ENCODE peak calls at places on chromosomes 4 and X, in four cellular contexts. One of them, this sample, is unnamed.

GRCh38 chr4:109972786-109973528 is 60.3 kb downstream of the EGF start:
- DNase-seq in stimulated activated CD4-positive, alpha-beta T cell treated with anti-CD3 and anti-CD28 coated beads, Interleukin-2, amount 100 ng/mL, for 48 hours: no peak
- DNase-seq in T follicular helper cell: no peak
- DNase-seq in anterior cingulate cortex: no peak
- DNase-seq in this sample: no peak

GRCh38 chr4:184261246-184261645 is 43.6 kb upstream of the ENPP6 start:
- DNase-seq in stimulated activated CD4-positive, alpha-beta T cell treated with anti-CD3 and anti-CD28 coated beads, Interleukin-2, amount 100 ng/mL, for 48 hours: no peak
- DNase-seq in T follicular helper cell: no peak
- DNase-seq in anterior cingulate cortex: no peak
- DNase-seq in this sample: no peak

GRCh38 chr4:106273831-106274230 is 42.2 kb downstream of the TBCK start:
- DNase-seq in stimulated activated CD4-positive, alpha-beta T cell treated with anti-CD3 and anti-CD28 coated beads, Interleukin-2, amount 100 ng/mL, for 48 hours: no peak
- DNase-seq in T follicular helper cell: no peak
- DNase-seq in anterior cingulate cortex: no peak
- DNase-seq in this sample: no peak

GRCh38 chr4:76515975-76516853 is 81.2 kb downstream of the SHROOM3 start:
- DNase-seq in stimulated activated CD4-positive, alpha-beta T cell treated with anti-CD3 and anti-CD28 coated beads, Interleukin-2, amount 100 ng/mL, for 48 hours: no peak
- DNase-seq in T follicular helper cell: no peak
- DNase-seq in anterior cingulate cortex: no peak
- DNase-seq in this sample: no peak

GRCh38 chrX:46447384-46447783 is 97.8 kb downstream of the ZNF674 start:
- DNase-seq in stimulated activated CD4-positive, alpha-beta T cell treated with anti-CD3 and anti-CD28 coated beads, Interleukin-2, amount 100 ng/mL, for 48 hours: no peak
- DNase-seq in T follicular helper cell: no peak
- DNase-seq in anterior cingulate cortex: no peak
- DNase-seq in this sample: no peak

GRCh38 chrX:40207626-40208025 is 109.9 kb upstream of the BCOR start:
- DNase-seq in stimulated activated CD4-positive, alpha-beta T cell treated with anti-CD3 and anti-CD28 coated beads, Interleukin-2, amount 100 ng/mL, for 48 hours: no peak
- DNase-seq in T follicular helper cell: no peak
- DNase-seq in anterior cingulate cortex: no peak
- DNase-seq in this sample: no peak

GRCh38 chrX:109886122-109886761 is 116.7 kb upstream of the TMEM164 start:
- DNase-seq in stimulated activated CD4-positive, alpha-beta T cell treated with anti-CD3 and anti-CD28 coated beads, Interleukin-2, amount 100 ng/mL, for 48 hours: peak; percentile 32
- DNase-seq in T follicular helper cell: peak; percentile 12
- DNase-seq in anterior cingulate cortex: peak; percentile 0
- DNase-seq in this sample: no peak

GRCh38 chrX:53538781-53539180 is 104.6 kb upstream of the HSD17B10 start:
- DNase-seq in stimulated activated CD4-positive, alpha-beta T cell treated with anti-CD3 and anti-CD28 coated beads, Interleukin-2, amount 100 ng/mL, for 48 hours: no peak
- DNase-seq in T follicular helper cell: no peak
- DNase-seq in anterior cingulate cortex: no peak
- DNase-seq in this sample: no peak

GRCh38 chr4:62670509-62670908 is 1470.4 kb downstream of the ADGRL3 start:
- DNase-seq in stimulated activated CD4-positive, alpha-beta T cell treated with anti-CD3 and anti-CD28 coated beads, Interleukin-2, amount 100 ng/mL, for 48 hours: no peak
- DNase-seq in T follicular helper cell: no peak
- DNase-seq in anterior cingulate cortex: no peak
- DNase-seq in this sample: no peak

GRCh38 chrX:136344321-136344720 is 43.6 kb downstream of the ADGRG4 start:
- DNase-seq in stimulated activated CD4-positive, alpha-beta T cell treated with anti-CD3 and anti-CD28 coated beads, Interleukin-2, amount 100 ng/mL, for 48 hours: no peak
- DNase-seq in T follicular helper cell: no peak
- DNase-seq in anterior cingulate cortex: no peak
- DNase-seq in this sample: no peak

GRCh38 chr4:153127773-153128494 is 76.3 kb upstream of the TRIM2 start:
- DNase-seq in stimulated activated CD4-positive, alpha-beta T cell treated with anti-CD3 and anti-CD28 coated beads, Interleukin-2, amount 100 ng/mL, for 48 hours: peak; percentile 87
- DNase-seq in T follicular helper cell: peak; percentile 74
- DNase-seq in anterior cingulate cortex: peak; percentile 87
- DNase-seq in this sample: peak; percentile 80

GRCh38 chrX:118756111-118756510 is 28.7 kb downstream of the IL13RA1 start:
- DNase-seq in stimulated activated CD4-positive, alpha-beta T cell treated with anti-CD3 and anti-CD28 coated beads, Interleukin-2, amount 100 ng/mL, for 48 hours: no peak
- DNase-seq in T follicular helper cell: no peak
- DNase-seq in anterior cingulate cortex: no peak
- DNase-seq in this sample: no peak

GRCh38 chr4:6272863-6273660 is 3.4 kb downstream of the WFS1 start:
- DNase-seq in stimulated activated CD4-positive, alpha-beta T cell treated with anti-CD3 and anti-CD28 coated beads, Interleukin-2, amount 100 ng/mL, for 48 hours: no peak
- DNase-seq in T follicular helper cell: no peak
- DNase-seq in anterior cingulate cortex: no peak
- DNase-seq in this sample: no peak

GRCh38 chrX:131322646-131323045 is 33.5 kb upstream of the IGSF1 start:
- DNase-seq in stimulated activated CD4-positive, alpha-beta T cell treated with anti-CD3 and anti-CD28 coated beads, Interleukin-2, amount 100 ng/mL, for 48 hours: no peak
- DNase-seq in T follicular helper cell: no peak
- DNase-seq in anterior cingulate cortex: no peak
- DNase-seq in this sample: no peak

GRCh38 chrX:64093761-64094160 is 111.7 kb downstream of the AMER1 start:
- DNase-seq in stimulated activated CD4-positive, alpha-beta T cell treated with anti-CD3 and anti-CD28 coated beads, Interleukin-2, amount 100 ng/mL, for 48 hours: no peak
- DNase-seq in T follicular helper cell: no peak
- DNase-seq in anterior cingulate cortex: no peak
- DNase-seq in this sample: no peak

GRCh38 chr4:41349021-41349420 is 92.3 kb downstream of the UCHL1 start:
- DNase-seq in stimulated activated CD4-positive, alpha-beta T cell treated with anti-CD3 and anti-CD28 coated beads, Interleukin-2, amount 100 ng/mL, for 48 hours: no peak
- DNase-seq in T follicular helper cell: no peak
- DNase-seq in anterior cingulate cortex: no peak
- DNase-seq in this sample: no peak

This sample was measured in substantia nigra.